ENCODE peak calls at places on chromosomes 4 and X, in eight cellular contexts. Q is psoas muscle, H is brain microvascular endothelial cell, S is upper lobe of right lung, F is cardiac muscle cell, I is heart left ventricle, Z is testis, T is suprapubic skin. P is an unnamed sample. For H3K36me3 and H3K27me3, the result is how much of the 10 kb centered on the place peaks cover.

GRCh38 chrX:10636337-10636736 is 16.0 kb upstream of the MID1 start:
- DNase-seq in Q (no peak), H (peak), S (no peak), F (peak), I (peak), Z (peak), T (no peak), P (peak)

GRCh38 chr4:47786958-47787370 is 50.9 kb downstream of the CORIN start:
- DNase-seq in Q (no peak), H (no peak), S (no peak), F (no peak), I (no peak), Z (no peak), T (no peak), P (no peak)

GRCh38 chr4:1520145-1520661 is 114.0 kb upstream of the NKX1-1 start:
- DNase-seq in Q (peak), H (no peak), S (peak), F (no peak), I (peak), Z (no peak), T (no peak), P (no peak)

GRCh38 chrX:79161655-79162054 is 17.2 kb downstream of the GPR174 start:
- DNase-seq in Q (no peak), H (no peak), S (no peak), F (peak), I (no peak), Z (no peak), T (no peak), P (no peak)

GRCh38 chr4:124610214-124610613 is 102.3 kb downstream of the ANKRD50 start:
- DNase-seq in Q (no peak), H (no peak), S (no peak), F (no peak), I (no peak), Z (no peak), T (no peak), P (no peak)

GRCh38 chr4:140158234-140159030 is 4.4 kb upstream of the MAML3 start:
- DNase-seq in Q (no peak), H (no peak), S (no peak), F (no peak), I (no peak), Z (no peak), T (no peak), P (peak)

GRCh38 chrX:71671938-71672337 is 4.6 kb downstream of the LOC101059915 start:
- DNase-seq in Q (no peak), H (no peak), S (no peak), F (no peak), I (no peak), Z (no peak), T (no peak), P (no peak)

GRCh38 chr4:2247128-2248043 is 5.5 kb upstream of the HAUS3 start:
- DNase-seq in Q (peak), H (no peak), S (no peak), F (no peak), I (no peak), Z (peak), T (peak), P (no peak)

GRCh38 chrX:17610788-17611187 is 126.5 kb upstream of the SCML1 start:
- DNase-seq in Q (no peak), H (no peak), S (no peak), F (no peak), I (no peak), Z (no peak), T (no peak), P (no peak)

GRCh38 chr4:29560452-29560851 is 1159.7 kb upstream of the PCDH7 start:
- DNase-seq in Q (no peak), H (no peak), S (no peak), F (no peak), I (no peak), Z (no peak), T (no peak), P (no peak)

GRCh38 chrX:103584606-103585005 is 709 bp upstream of the TCEAL4 start:
- DNase-seq in Q (no peak), H (peak), S (no peak), F (no peak), I (no peak), Z (no peak), T (no peak), P (peak)

GRCh38 chr4:30103455-30103854 is 616.7 kb upstream of the PCDH7 start:
- DNase-seq in Q (no peak), H (no peak), S (no peak), F (no peak), I (no peak), Z (no peak), T (no peak), P (peak)

GRCh38 chrX:64885850-64886249 is 90.4 kb downstream of the ZC4H2 start:
- DNase-seq in Q (no peak), H (no peak), S (no peak), F (peak), I (no peak), Z (peak), T (no peak), P (no peak)
- TF ChIP-seq CTCF in Q (peak), H (peak), S (peak), F (no peak), I (peak), Z (no peak), T (peak), P (peak)

DNA sequence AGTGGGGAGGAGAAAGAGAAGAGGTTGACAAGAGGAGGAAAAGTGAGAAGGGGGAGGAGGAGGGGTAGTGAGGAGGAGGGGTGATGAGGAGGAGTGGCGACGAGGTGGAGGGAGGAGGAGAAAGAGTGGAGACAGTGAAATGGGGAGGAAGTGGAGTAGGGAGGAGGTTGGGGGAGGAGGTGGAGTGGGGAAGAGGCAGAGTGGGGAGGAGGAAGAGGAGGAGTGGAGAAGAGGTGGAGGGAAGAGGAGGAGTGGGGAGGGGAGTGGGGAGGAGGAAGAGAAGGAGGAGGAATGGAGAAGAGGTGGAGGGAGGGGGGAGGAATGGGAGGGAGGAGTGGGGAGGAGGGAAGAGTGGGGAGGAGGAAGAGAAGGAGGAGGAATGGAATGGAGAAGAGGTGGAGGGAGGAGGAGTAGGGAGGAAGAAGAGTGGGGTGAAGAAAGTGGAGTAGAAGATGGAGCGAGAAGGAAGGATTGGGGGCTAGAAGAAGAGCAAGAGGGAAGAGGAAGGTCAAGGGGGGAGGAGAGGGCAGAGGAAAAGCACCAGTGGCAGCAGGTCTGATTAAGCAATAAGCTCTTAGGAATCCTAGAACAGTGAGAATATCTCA is 50.0 kb upstream of the MTNR1A start:
- DNase-seq in Q (no peak), H (no peak), S (no peak), F (no peak), I (no peak), Z (no peak), T (no peak), P (no peak)
- H3K36me3 ChIP-seq in Q (under half), H (half or more), S (under half), F (half or more), I (half or more), Z (under half), T (half or more), P (under half)

GRCh38 chrX:49292400-49293362 is 10.8 kb upstream of the GAGE10 start:
- DNase-seq in Q (no peak), H (no peak), S (no peak), F (no peak), I (no peak), Z (no peak), T (no peak), P (no peak)
- H3K27me3 ChIP-seq in Q (under half), H (under half), S (under half), F (under half), I (under half), Z (under half), T (under half), P (under half)

GRCh38 chrX:153636716-153637115 is 10.3 kb upstream of the DUSP9 start:
- DNase-seq in Q (peak), H (no peak), S (no peak), F (no peak), I (no peak), Z (no peak), T (no peak), P (no peak)

GRCh38 chrX:153634832-153635231 is 12.2 kb upstream of the DUSP9 start:
- DNase-seq in Q (peak), H (no peak), S (no peak), F (no peak), I (no peak), Z (no peak), T (no peak), P (no peak)

GRCh38 chrX:153635388-153635787 is 11.6 kb upstream of the DUSP9 start:
- DNase-seq in Q (peak), H (no peak), S (no peak), F (no peak), I (no peak), Z (no peak), T (no peak), P (no peak)

GRCh38 chrX:153637121-153638040 is 9.6 kb upstream of the DUSP9 start:
- DNase-seq in Q (peak), H (no peak), S (no peak), F (no peak), I (no peak), Z (no peak), T (no peak), P (no peak)

DNA sequence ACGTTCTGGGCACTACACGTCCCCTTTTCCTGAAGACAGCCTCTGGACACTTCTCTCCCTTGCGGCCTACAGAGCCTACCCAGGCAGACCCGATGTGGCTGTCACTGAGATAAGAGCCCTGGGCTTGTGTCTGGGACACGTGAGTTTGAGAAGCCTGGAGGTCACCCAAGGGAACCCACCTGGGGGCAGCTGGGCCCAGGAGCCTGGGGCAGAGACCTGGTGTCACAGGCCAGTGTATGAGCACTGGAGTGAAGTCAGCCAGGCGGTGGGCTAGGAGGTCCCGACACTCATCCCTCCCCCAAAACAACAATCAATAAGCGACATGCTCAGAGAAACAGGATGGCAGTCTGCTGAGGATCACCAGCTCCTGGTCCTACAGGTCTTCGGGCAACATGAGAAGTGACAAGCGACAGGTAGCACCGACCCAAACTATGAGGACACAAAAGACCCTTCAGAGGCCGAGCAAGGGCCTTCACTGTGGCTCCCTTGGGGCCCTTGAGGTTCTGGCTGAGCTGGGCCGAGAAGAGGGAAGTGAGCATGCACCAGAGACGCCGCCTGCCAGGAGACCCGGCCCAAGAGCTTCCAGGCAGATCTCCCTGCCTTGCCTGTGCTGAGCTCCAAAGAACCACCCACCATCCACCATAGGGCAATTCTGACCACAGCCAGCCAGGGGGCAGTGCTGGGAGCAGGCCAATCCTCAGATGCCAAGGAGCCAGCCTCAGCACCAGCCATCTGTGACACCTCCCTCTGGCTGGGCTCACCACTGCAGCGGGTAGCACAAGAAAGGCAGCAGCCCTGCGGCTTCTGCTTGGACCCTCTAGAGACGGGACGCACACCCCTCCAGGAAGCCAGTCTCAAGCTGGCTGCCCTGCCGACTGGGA is 11.0 kb upstream of the DUSP9 start:
- DNase-seq in Q (peak), H (no peak), S (peak), F (no peak), I (no peak), Z (no peak), T (no peak), P (no peak)
- TF ChIP-seq CTCF in Q (no peak), H (peak), S (peak), F (peak), I (no peak), Z (no peak), T (no peak), P (peak)

GRCh38 chrX:41224606-41225005 is 109.4 kb upstream of the DDX3X start:
- DNase-seq in Q (no peak), H (no peak), S (no peak), F (no peak), I (no peak), Z (no peak), T (no peak), P (no peak)
- H3K36me3 ChIP-seq in Q (under half), H (under half), S (half or more), F (half or more), I (half or more), Z (under half), T (under half), P (under half)

P was measured in fibroblast of lung.